ENCODE peak calls at places on chromosome 10, in seven cellular contexts. One of them, this sample, is unnamed.

GRCh38 chr10:51542863-51543262 is 156.5 kb downstream of the CSTF2T start:
- DNase-seq in AG09309: no peak
- DNase-seq in cardiac fibroblast: no peak
- DNase-seq in AG10803: no peak
- DNase-seq in GM20000: no peak
- DNase-seq in stomach: no peak
- DNase-seq in AG09319: no peak
- DNase-seq in this sample: no peak

GRCh38 chr10:8543361-8544056 is 489.0 kb downstream of the GATA3 start:
- DNase-seq in stomach: peak
- DNase-seq in AG09319: no peak
- DNase-seq in AG10803: no peak
- DNase-seq in GM20000: no peak
- DNase-seq in cardiac fibroblast: no peak
- DNase-seq in AG09309: no peak
- DNase-seq in this sample: no peak

GRCh38 chr10:123781956-123782500 is 109.6 kb downstream of the CPXM2 start:
- DNase-seq in AG10803: peak
- DNase-seq in stomach: no peak
- DNase-seq in AG09309: no peak
- DNase-seq in cardiac fibroblast: no peak
- DNase-seq in AG09319: no peak
- DNase-seq in GM20000: no peak
- DNase-seq in this sample: no peak

GRCh38 chr10:131248376-131249165 is 63.0 kb downstream of the TCERG1L start:
- DNase-seq in AG10803: no peak
- DNase-seq in AG09319: no peak
- DNase-seq in GM20000: no peak
- DNase-seq in stomach: no peak
- DNase-seq in cardiac fibroblast: no peak
- DNase-seq in AG09309: no peak
- DNase-seq in this sample: no peak

GRCh38 chr10:6912929-6913328 is 332.9 kb upstream of the PRKCQ start:
- DNase-seq in cardiac fibroblast: peak
- DNase-seq in stomach: no peak
- DNase-seq in AG09309: no peak
- DNase-seq in AG10803: no peak
- DNase-seq in AG09319: no peak
- DNase-seq in GM20000: no peak
- DNase-seq in this sample: no peak

GRCh38 chr10:126006906-126007305 is 110.5 kb downstream of the FANK1 start:
- DNase-seq in stomach: no peak
- DNase-seq in cardiac fibroblast: no peak
- DNase-seq in AG09309: no peak
- DNase-seq in AG10803: no peak
- DNase-seq in AG09319: no peak
- DNase-seq in GM20000: no peak
- DNase-seq in this sample: no peak

GRCh38 chr10:104274762-104275721 is 6.1 kb downstream of the GSTO2 start:
- DNase-seq in AG09309: no peak
- DNase-seq in AG10803: peak
- DNase-seq in GM20000: peak
- DNase-seq in cardiac fibroblast: peak
- DNase-seq in stomach: peak
- DNase-seq in AG09319: no peak
- DNase-seq in this sample: peak

GRCh38 chr10:73843254-73843653 is 31.1 kb downstream of the CAMK2G start:
- DNase-seq in AG10803: no peak
- DNase-seq in cardiac fibroblast: no peak
- DNase-seq in AG09309: no peak
- DNase-seq in AG09319: no peak
- DNase-seq in stomach: no peak
- DNase-seq in GM20000: no peak
- DNase-seq in this sample: no peak

GRCh38 chr10:102813734-102814455 is 23.3 kb downstream of the CYP17A1 start:
- DNase-seq in AG09319: no peak
- DNase-seq in AG09309: no peak
- DNase-seq in GM20000: no peak
- DNase-seq in AG10803: peak
- DNase-seq in cardiac fibroblast: peak
- DNase-seq in stomach: peak
- DNase-seq in this sample: no peak

GRCh38 chr10:114448897-114449296 is 44.6 kb upstream of the AFAP1L2 start:
- DNase-seq in stomach: no peak
- DNase-seq in AG10803: no peak
- DNase-seq in cardiac fibroblast: no peak
- DNase-seq in GM20000: no peak
- DNase-seq in AG09309: no peak
- DNase-seq in AG09319: no peak
- DNase-seq in this sample: no peak

GRCh38 chr10:12690525-12691139 is 310.9 kb downstream of the CCDC3 start:
- DNase-seq in AG09309: no peak
- DNase-seq in AG09319: no peak
- DNase-seq in stomach: no peak
- DNase-seq in cardiac fibroblast: no peak
- DNase-seq in GM20000: no peak
- DNase-seq in AG10803: no peak
- DNase-seq in this sample: no peak

GRCh38 chr10:117734626-117735405 is 192.3 kb downstream of the EMX2 start:
- DNase-seq in AG09319: no peak
- DNase-seq in AG09309: no peak
- DNase-seq in GM20000: no peak
- DNase-seq in cardiac fibroblast: no peak
- DNase-seq in stomach: no peak
- DNase-seq in AG10803: no peak
- DNase-seq in this sample: no peak

GRCh38 chr10:124433461-124433860 is 14.7 kb upstream of the OAT start:
- DNase-seq in AG09309: no peak
- DNase-seq in GM20000: no peak
- DNase-seq in cardiac fibroblast: no peak
- DNase-seq in stomach: no peak
- DNase-seq in AG09319: no peak
- DNase-seq in AG10803: no peak
- DNase-seq in this sample: no peak

GRCh38 chr10:12720217-12720981 is 281.1 kb downstream of the CCDC3 start:
- DNase-seq in AG09319: peak
- DNase-seq in cardiac fibroblast: peak
- DNase-seq in AG09309: peak
- DNase-seq in AG10803: peak
- DNase-seq in stomach: peak
- DNase-seq in GM20000: no peak
- DNase-seq in this sample: no peak

GRCh38 chr10:58967551-58968418 is 208.7 kb upstream of the PHYHIPL start:
- DNase-seq in AG09319: no peak
- DNase-seq in cardiac fibroblast: no peak
- DNase-seq in AG09309: no peak
- DNase-seq in GM20000: peak
- DNase-seq in stomach: peak
- DNase-seq in AG10803: no peak
- DNase-seq in this sample: peak

GRCh38 chr10:132836248-132836831 is 50.4 kb upstream of the NKX6-2 start:
- DNase-seq in stomach: peak
- DNase-seq in AG09309: no peak
- DNase-seq in cardiac fibroblast: no peak
- DNase-seq in AG09319: no peak
- DNase-seq in AG10803: no peak
- DNase-seq in GM20000: no peak
- DNase-seq in this sample: no peak

GRCh38 chr10:47152861-47153349 is 147.1 kb upstream of the GDF10 start:
- DNase-seq in stomach: no peak
- DNase-seq in AG09309: no peak
- DNase-seq in AG10803: peak
- DNase-seq in GM20000: no peak
- DNase-seq in AG09319: no peak
- DNase-seq in cardiac fibroblast: no peak
- DNase-seq in this sample: no peak
- TF ChIP-seq CTCF in stomach: no peak
- TF ChIP-seq CTCF in AG09309: peak
- TF ChIP-seq CTCF in AG10803: peak
- TF ChIP-seq CTCF in GM20000: peak
- TF ChIP-seq CTCF in AG09319: peak
- TF ChIP-seq CTCF in cardiac fibroblast: peak
- TF ChIP-seq CTCF in this sample: no peak

GRCh38 chr10:128956149-128956548 is 510.9 kb upstream of the MGMT start:
- DNase-seq in cardiac fibroblast: no peak
- DNase-seq in AG09319: no peak
- DNase-seq in AG10803: no peak
- DNase-seq in AG09309: no peak
- DNase-seq in GM20000: no peak
- DNase-seq in stomach: no peak
- DNase-seq in this sample: no peak

GRCh38 chr10:128950159-128950956 is 516.7 kb upstream of the MGMT start:
- DNase-seq in stomach: no peak
- DNase-seq in AG09309: no peak
- DNase-seq in AG10803: no peak
- DNase-seq in cardiac fibroblast: no peak
- DNase-seq in AG09319: no peak
- DNase-seq in GM20000: no peak
- DNase-seq in this sample: no peak

DNA sequence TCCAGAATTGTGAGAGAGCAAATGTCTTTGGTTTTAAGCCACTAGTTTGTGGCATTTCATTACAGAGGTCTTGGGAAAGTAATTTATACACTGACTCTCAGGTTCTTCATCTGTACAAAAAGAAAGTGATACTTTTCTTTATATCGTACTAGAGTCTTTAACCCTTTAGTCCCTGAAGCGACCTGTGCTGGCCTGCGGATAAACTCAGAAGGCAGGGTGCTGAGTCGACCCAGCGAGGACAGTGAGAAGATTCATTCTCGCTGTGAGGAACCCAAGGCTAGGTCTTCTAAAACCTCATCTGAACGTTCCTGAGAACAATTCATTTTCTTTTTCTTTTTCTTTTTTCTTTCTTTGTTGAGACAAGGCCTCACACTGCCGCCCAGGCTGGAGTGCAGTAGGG is 514.2 kb upstream of the MGMT start:
- DNase-seq in AG09319: no peak
- DNase-seq in AG10803: no peak
- DNase-seq in cardiac fibroblast: no peak
- DNase-seq in AG09309: no peak
- DNase-seq in GM20000: no peak
- DNase-seq in stomach: no peak
- DNase-seq in this sample: no peak
- TF ChIP-seq CTCF in AG09319: no peak
- TF ChIP-seq CTCF in AG10803: no peak
- TF ChIP-seq CTCF in cardiac fibroblast: no peak
- TF ChIP-seq CTCF in AG09309: no peak
- TF ChIP-seq CTCF in GM20000: no peak
- TF ChIP-seq CTCF in stomach: no peak
- TF ChIP-seq CTCF in this sample: no peak

GRCh38 chr10:60496181-60496580 is 106.5 kb upstream of the ANK3 start:
- DNase-seq in stomach: no peak
- DNase-seq in cardiac fibroblast: peak
- DNase-seq in AG09319: no peak
- DNase-seq in AG09309: no peak
- DNase-seq in GM20000: no peak
- DNase-seq in AG10803: no peak
- DNase-seq in this sample: no peak

GRCh38 chr10:60497364-60497763 is 107.7 kb upstream of the ANK3 start:
- DNase-seq in AG09319: no peak
- DNase-seq in GM20000: no peak
- DNase-seq in cardiac fibroblast: no peak
- DNase-seq in stomach: no peak
- DNase-seq in AG09309: no peak
- DNase-seq in AG10803: no peak
- DNase-seq in this sample: no peak

GRCh38 chr10:60494774-60495173 is 105.1 kb upstream of the ANK3 start:
- DNase-seq in AG09319: no peak
- DNase-seq in GM20000: no peak
- DNase-seq in cardiac fibroblast: no peak
- DNase-seq in AG09309: no peak
- DNase-seq in stomach: no peak
- DNase-seq in AG10803: no peak
- DNase-seq in this sample: no peak

GRCh38 chr10:60491162-60491561 is 101.5 kb upstream of the ANK3 start:
- DNase-seq in AG09309: no peak
- DNase-seq in GM20000: no peak
- DNase-seq in AG10803: no peak
- DNase-seq in cardiac fibroblast: no peak
- DNase-seq in stomach: no peak
- DNase-seq in AG09319: no peak
- DNase-seq in this sample: no peak

GRCh38 chr10:60495357-60495756 is 105.7 kb upstream of the ANK3 start:
- DNase-seq in AG09319: no peak
- DNase-seq in GM20000: no peak
- DNase-seq in stomach: no peak
- DNase-seq in AG09309: no peak
- DNase-seq in AG10803: no peak
- DNase-seq in cardiac fibroblast: no peak
- DNase-seq in this sample: no peak
- TF ChIP-seq CTCF in AG09319: no peak
- TF ChIP-seq CTCF in GM20000: no peak
- TF ChIP-seq CTCF in stomach: no peak
- TF ChIP-seq CTCF in AG09309: no peak
- TF ChIP-seq CTCF in AG10803: no peak
- TF ChIP-seq CTCF in cardiac fibroblast: peak
- TF ChIP-seq CTCF in this sample: no peak

GRCh38 chr10:69463886-69464285 is 12.6 kb downstream of the TSPAN15 start:
- DNase-seq in AG09309: no peak
- DNase-seq in AG09319: no peak
- DNase-seq in AG10803: no peak
- DNase-seq in GM20000: no peak
- DNase-seq in cardiac fibroblast: no peak
- DNase-seq in stomach: no peak
- DNase-seq in this sample: no peak

GRCh38 chr10:69464401-69464800 is 13.1 kb downstream of the TSPAN15 start:
- DNase-seq in AG09309: no peak
- DNase-seq in cardiac fibroblast: no peak
- DNase-seq in GM20000: no peak
- DNase-seq in AG09319: no peak
- DNase-seq in stomach: no peak
- DNase-seq in AG10803: no peak
- DNase-seq in this sample: no peak

GRCh38 chr10:69465457-69466157 is 14.3 kb downstream of the TSPAN15 start:
- DNase-seq in AG10803: no peak
- DNase-seq in AG09309: no peak
- DNase-seq in GM20000: no peak
- DNase-seq in cardiac fibroblast: no peak
- DNase-seq in stomach: no peak
- DNase-seq in AG09319: no peak
- DNase-seq in this sample: no peak

GRCh38 chr10:69466158-69466490 is 14.9 kb downstream of the TSPAN15 start:
- DNase-seq in AG09319: no peak
- DNase-seq in stomach: no peak
- DNase-seq in AG09309: no peak
- DNase-seq in cardiac fibroblast: no peak
- DNase-seq in AG10803: no peak
- DNase-seq in GM20000: no peak
- DNase-seq in this sample: no peak

DNA sequence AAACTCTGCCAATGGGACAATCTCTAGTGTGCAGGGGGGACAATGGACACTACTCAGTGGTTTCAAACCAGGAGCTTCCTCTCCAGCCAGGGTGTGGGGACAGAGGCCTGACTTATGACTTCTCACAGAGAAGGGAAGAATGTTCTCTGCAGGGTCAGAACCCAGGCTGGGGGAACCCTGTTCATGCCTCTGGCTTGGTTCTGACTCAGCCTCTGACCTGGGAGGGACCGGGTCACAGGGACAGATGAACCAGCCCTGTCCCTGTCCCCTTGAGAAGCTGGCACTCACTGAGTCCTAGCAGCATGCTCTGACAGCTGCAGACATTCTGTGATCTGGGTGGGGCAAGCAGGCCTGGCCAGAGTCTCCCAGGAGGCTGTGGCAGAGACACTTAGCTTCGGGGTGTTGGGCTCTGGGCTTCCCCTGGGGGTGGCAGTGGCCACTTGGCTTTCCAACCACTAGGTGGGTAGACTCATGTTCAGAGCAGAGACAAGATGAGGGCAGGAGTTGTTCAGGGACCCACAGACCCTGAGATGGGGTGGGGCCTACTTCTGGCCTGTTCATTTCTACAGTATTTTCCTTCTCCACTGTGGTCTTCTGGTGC is 13.6 kb downstream of the TSPAN15 start:
- DNase-seq in AG09319: no peak
- DNase-seq in stomach: peak
- DNase-seq in cardiac fibroblast: no peak
- DNase-seq in AG09309: no peak
- DNase-seq in GM20000: peak
- DNase-seq in AG10803: no peak
- DNase-seq in this sample: peak
- TF ChIP-seq CTCF in AG09319: no peak
- TF ChIP-seq CTCF in stomach: no peak
- TF ChIP-seq CTCF in cardiac fibroblast: no peak
- TF ChIP-seq CTCF in AG09309: no peak
- TF ChIP-seq CTCF in GM20000: no peak
- TF ChIP-seq CTCF in AG10803: no peak
- TF ChIP-seq CTCF in this sample: no peak

This sample was measured in GM10248.